ENCODE peak calls at places on chromosomes 12 and 14, in four cellular contexts. H is heart left ventricle, T is A549, K is transverse colon. D is an unnamed sample. For H3K4me1 and H3K9me3, the result is how much of the 10 kb centered on the place peaks cover.

GRCh38 chr12:67155863-67156262 is 113.3 kb upstream of the CAND1 start:
- DNase-seq in H (no peak), T (peak), K (no peak), D (no peak)

GRCh38 chr12:8697476-8698131 is at the start of gene RIMKLB:
- DNase-seq in H (peak), T (peak), K (peak), D (peak)

GRCh38 chr14:37588956-37589737 is 5.9 kb downstream of the FOXA1 start:
- DNase-seq in H (no peak), T (peak), K (peak), D (no peak)

GRCh38 chr14:22491683-22492483 is 97.1 kb downstream of the DAD1 start:
- DNase-seq in H (no peak), T (no peak), K (no peak), D (no peak)

GRCh38 chr14:51138353-51139103 is 43.6 kb upstream of the TRIM9 start:
- DNase-seq in H (no peak), T (no peak), K (peak), D (no peak)

GRCh38 chr12:46506198-46506597 is 133.6 kb upstream of the SLC38A2 start:
- DNase-seq in H (no peak), T (no peak), K (no peak), D (no peak)

GRCh38 chr12:121295746-121296617 is 527 bp downstream of the CAMKK2 start:
- DNase-seq in H (peak), T (peak), K (peak), D (peak)

GRCh38 chr12:90004319-90005074 is 295.9 kb upstream of the ATP2B1 start:
- DNase-seq in H (no peak), T (no peak), K (no peak), D (no peak)

GRCh38 chr12:65938807-65939206 is 114.5 kb downstream of the HMGA2 start:
- DNase-seq in H (no peak), T (no peak), K (no peak), D (no peak)

GRCh38 chr12:104315326-104316224 is 12.0 kb downstream of the EID3 start:
- DNase-seq in H (no peak), T (no peak), K (no peak), D (no peak)

GRCh38 chr14:69138189-69138535 is 14.8 kb downstream of the DCAF5 start:
- DNase-seq in H (no peak), T (no peak), K (no peak), D (no peak)

GRCh38 chr14:76782115-76782884 is 21.0 kb downstream of the VASH1 start:
- DNase-seq in H (no peak), T (no peak), K (no peak), D (no peak)

GRCh38 chr14:66288511-66288910 is 197.7 kb upstream of the CCDC196 start:
- DNase-seq in H (no peak), T (no peak), K (no peak), D (no peak)

GRCh38 chr14:100536721-100537700 is 50.2 kb downstream of the BEGAIN start:
- DNase-seq in H (peak), T (no peak), K (peak), D (peak)

GRCh38 chr12:44546037-44546436 is 330.1 kb downstream of the NELL2 start:
- DNase-seq in H (no peak), T (no peak), K (no peak), D (no peak)

GRCh38 chr14:69996197-69996596 is 117.0 kb downstream of the SMOC1 start:
- DNase-seq in H (no peak), T (peak), K (no peak), D (no peak)

GRCh38 chr14:95895720-95896119 is 19.1 kb downstream of the TUNAR start:
- DNase-seq in H (no peak), T (peak), K (no peak), D (peak)

GRCh38 chr12:2904260-2904659 is 13.6 kb downstream of the TULP3 start:
- DNase-seq in H (no peak), T (no peak), K (no peak), D (peak)

GRCh38 chr12:114409796-114410520 is 4.0 kb upstream of the TBX5 start:
- DNase-seq in H (no peak), T (no peak), K (no peak), D (no peak)

GRCh38 chr12:60112063-60112462 is 516.2 kb downstream of the SLC16A7 start:
- DNase-seq in H (no peak), T (no peak), K (no peak), D (no peak)

GRCh38 chr14:24360281-24360680 is 7.7 kb upstream of the NFATC4 start:
- DNase-seq in H (no peak), T (no peak), K (no peak), D (no peak)

GRCh38 chr14:91415794-91416743 is 1.6 kb downstream of the CCDC88C start:
- DNase-seq in H (no peak), T (no peak), K (peak), D (no peak)

GRCh38 chr12:120252071-120252906 is 13.2 kb downstream of the PXN start:
- DNase-seq in H (no peak), T (no peak), K (no peak), D (no peak)

GRCh38 chr14:50025776-50026175 is 90.6 kb downstream of the VCPKMT start:
- DNase-seq in H (no peak), T (peak), K (no peak), D (no peak)

GRCh38 chr12:26425587-26426260 is 230.4 kb downstream of the SSPN start:
- DNase-seq in H (no peak), T (no peak), K (no peak), D (peak)

GRCh38 chr14:59428581-59429012 is 36.6 kb downstream of the GPR135 start:
- DNase-seq in H (no peak), T (no peak), K (no peak), D (no peak)

GRCh38 chr12:25054783-25055144 is 105.9 kb upstream of the BCAT1 start:
- DNase-seq in H (no peak), T (no peak), K (no peak), D (no peak)

GRCh38 chr14:51730674-51731073 is 79.0 kb downstream of the FRMD6 start:
- DNase-seq in H (no peak), T (no peak), K (no peak), D (no peak)

GRCh38 chr14:90647469-90647868 is 168.8 kb downstream of the TTC7B start:
- DNase-seq in H (no peak), T (no peak), K (no peak), D (no peak)

GRCh38 chr12:54956818-54957641 is 27.5 kb downstream of the TESPA1 start:
- DNase-seq in H (no peak), T (no peak), K (no peak), D (no peak)

GRCh38 chr12:54959291-54960018 is 25.1 kb downstream of the TESPA1 start:
- DNase-seq in H (no peak), T (no peak), K (no peak), D (no peak)

GRCh38 chr12:54956322-54956721 is 28.2 kb downstream of the TESPA1 start:
- DNase-seq in H (no peak), T (no peak), K (no peak), D (no peak)

GRCh38 chr12:54961190-54961589 is 23.4 kb downstream of the TESPA1 start:
- DNase-seq in H (no peak), T (no peak), K (no peak), D (no peak)

GRCh38 chr12:54958048-54958658 is 26.4 kb downstream of the TESPA1 start:
- DNase-seq in H (no peak), T (peak), K (peak), D (peak)
- H3K4me1 ChIP-seq in H (under half), T (under half), K (under half), D (under half)

GRCh38 chr12:127640181-127640886 is 626.6 kb upstream of the TMEM132C start:
- DNase-seq in H (peak), T (no peak), K (no peak), D (no peak)
- H3K27ac ChIP-seq in H (no peak), T (no peak), K (no peak), D (no peak)

GRCh38 chr12:41011939-41012338 is 176.2 kb upstream of the PDZRN4 start:
- DNase-seq in H (no peak), T (peak), K (no peak), D (no peak)
- H3K9me3 ChIP-seq in H (under half), T (half or more), K (under half), D (under half)

GRCh38 chr14:105019861-105020814 is 745 bp downstream of the CDCA4 start:
- DNase-seq in H (no peak), T (peak), K (peak), D (peak)
- H3K4me1 ChIP-seq in H (under half), T (half or more), K (under half), D (under half)

GRCh38 chr12:7045913-7046312 is 14.6 kb upstream of the C1S start:
- DNase-seq in H (no peak), T (no peak), K (no peak), D (no peak)
- H3K27ac ChIP-seq in H (no peak), T (no peak), K (no peak), D (no peak)

GRCh38 chr12:130460611-130461478 is 123.2 kb downstream of the PIWIL1 start:
- DNase-seq in H (no peak), T (no peak), K (no peak), D (no peak)

GRCh38 chr12:130461868-130462557 is 124.3 kb downstream of the PIWIL1 start:
- DNase-seq in H (no peak), T (no peak), K (no peak), D (no peak)

GRCh38 chr12:130458341-130458740 is 120.7 kb downstream of the PIWIL1 start:
- DNase-seq in H (no peak), T (no peak), K (no peak), D (no peak)

GRCh38 chr12:130462558-130462924 is 124.9 kb downstream of the PIWIL1 start:
- DNase-seq in H (no peak), T (no peak), K (no peak), D (no peak)

DNA sequence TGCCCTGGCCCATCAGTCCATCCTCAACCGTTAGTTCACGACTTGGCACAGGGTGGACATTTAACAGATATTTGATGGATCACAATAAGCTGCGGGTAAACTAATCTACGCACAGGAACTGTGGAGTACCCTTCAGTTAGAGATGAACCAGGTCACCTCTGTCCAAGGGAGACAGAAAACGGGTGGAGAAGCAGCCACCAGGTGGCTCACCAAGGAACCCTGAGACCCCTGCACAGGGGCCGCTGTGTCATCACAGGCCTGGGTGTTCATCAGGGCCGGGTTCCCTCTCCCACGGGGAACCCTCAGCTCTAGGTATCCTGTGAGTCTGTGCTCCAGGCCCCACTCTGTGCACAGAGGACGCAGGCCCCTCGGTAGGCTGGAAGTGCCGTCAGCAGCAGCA is 122.2 kb downstream of the PIWIL1 start:
- DNase-seq in H (no peak), T (no peak), K (no peak), D (no peak)
- H3K9me3 ChIP-seq in H (under half), T (under half), K (under half), D (under half)

GRCh38 chr14:102776761-102777710 is at the start of gene TRAF3:
- DNase-seq in H (peak), T (peak), K (peak), D (peak)

GRCh38 chr14:102779574-102780315 is 2.5 kb downstream of the TRAF3 start:
- DNase-seq in H (no peak), T (no peak), K (no peak), D (no peak)

GRCh38 chr14:102775855-102776760 is 1.1 kb upstream of the TRAF3 start:
- DNase-seq in H (no peak), T (peak), K (peak), D (peak)

GRCh38 chr14:102778616-102779351 is 1.5 kb downstream of the TRAF3 start:
- DNase-seq in H (no peak), T (no peak), K (no peak), D (no peak)

GRCh38 chr14:102777711-102778615 is 714 bp downstream of the TRAF3 start:
- DNase-seq in H (peak), T (no peak), K (peak), D (peak)
- H3K4me1 ChIP-seq in H (under half), T (under half), K (under half), D (under half)

GRCh38 chr12:49644620-49644994 is 21.2 kb downstream of the PRPF40B start:
- DNase-seq in H (peak), T (peak), K (peak), D (peak)
- H3K27ac ChIP-seq in H (peak), T (no peak), K (no peak), D (peak)

GRCh38 chr12:30391766-30392366 is 303.8 kb downstream of the IPO8 start:
- DNase-seq in H (no peak), T (no peak), K (no peak), D (no peak)
- H3K9me3 ChIP-seq in H (under half), T (under half), K (under half), D (under half)